ENCODE peak calls at places on chromosomes 7 and 10, in seven cellular contexts. S, K, E, U, L, T and O are unnamed samples.
A peak's percentile ranks its signal among the peaks of the same experiment; 100 is the strongest.

GRCh38 chr7:18667466-18667865 is 171.9 kb downstream of the HDAC9 start:
- DNase-seq in S (no peak), K (peak; percentile 25), E (peak; percentile 78), U (no peak), L (no peak), T (no peak), O (peak; percentile 73)

GRCh38 chr7:106620681-106621080 is 40.3 kb downstream of the CCDC71L start:
- DNase-seq in S (no peak), K (no peak), E (no peak), U (no peak), L (no peak), T (no peak), O (no peak)

GRCh38 chr10:21042536-21042935 is 145.4 kb upstream of the NEBL start:
- DNase-seq in S (no peak), K (no peak), E (no peak), U (no peak), L (no peak), T (no peak), O (no peak)

GRCh38 chr7:25656581-25657026 is 428.3 kb upstream of the NPVF start:
- DNase-seq in S (no peak), K (no peak), E (no peak), U (no peak), L (no peak), T (no peak), O (no peak)

GRCh38 chr7:98097042-98097645 is 9.5 kb upstream of the LMTK2 start:
- DNase-seq in S (no peak), K (no peak), E (no peak), U (no peak), L (no peak), T (no peak), O (no peak)

GRCh38 chr10:82212753-82213152 is 337.8 kb downstream of the NRG3 start:
- DNase-seq in S (no peak), K (no peak), E (no peak), U (no peak), L (no peak), T (no peak), O (no peak)

GRCh38 chr7:128910569-128910945 is at the start of gene KCP:
- DNase-seq in S (peak; percentile 89), K (no peak), E (peak; percentile 48), U (no peak), L (no peak), T (no peak), O (no peak)

GRCh38 chr10:125023862-125024495 is 82.1 kb downstream of the ZRANB1 start:
- DNase-seq in S (no peak), K (no peak), E (no peak), U (no peak), L (no peak), T (no peak), O (no peak)

GRCh38 chr10:22649390-22649841 is 65.0 kb downstream of the PIP4K2A start:
- DNase-seq in S (no peak), K (no peak), E (peak; percentile 90), U (no peak), L (no peak), T (no peak), O (peak; percentile 53)

GRCh38 chr7:116772423-116772852 is 89.9 kb upstream of the CAPZA2 start:
- DNase-seq in S (no peak), K (peak; percentile 22), E (peak; percentile 98), U (no peak), L (no peak), T (no peak), O (peak; percentile 98)

GRCh38 chr7:27346531-27347260 is 104.1 kb downstream of the EVX1 start:
- DNase-seq in S (peak; percentile 54), K (no peak), E (peak; percentile 93), U (no peak), L (peak; percentile 62), T (no peak), O (peak; percentile 77)

GRCh38 chr7:95904099-95904498 is 131.7 kb downstream of the DYNC1I1 start:
- DNase-seq in S (no peak), K (no peak), E (no peak), U (no peak), L (no peak), T (no peak), O (no peak)